ENCODE peak calls at places on chromosomes 1 and 21, in seven cellular contexts. One of them, this sample, is unnamed.

GRCh38 chr1:24902471-24902891 is 27.6 kb downstream of the RUNX3 start:
- DNase-seq in mesendoderm: no peak
- DNase-seq in H9: no peak
- DNase-seq in mesenchymal stem cell: no peak
- DNase-seq in IMR-90: no peak
- DNase-seq in H1: no peak
- DNase-seq in trophoblast cell: no peak
- DNase-seq in this sample: no peak

GRCh38 chr1:244137261-244137660 is 86.2 kb downstream of the ZBTB18 start:
- DNase-seq in mesendoderm: no peak
- DNase-seq in H9: no peak
- DNase-seq in mesenchymal stem cell: no peak
- DNase-seq in IMR-90: no peak
- DNase-seq in H1: no peak
- DNase-seq in trophoblast cell: no peak
- DNase-seq in this sample: no peak

GRCh38 chr1:50080904-50081586 is 27.7 kb upstream of the ELAVL4 start:
- DNase-seq in mesendoderm: peak; percentile 70
- DNase-seq in H9: no peak
- DNase-seq in mesenchymal stem cell: no peak
- DNase-seq in IMR-90: no peak
- DNase-seq in H1: peak; percentile 48
- DNase-seq in trophoblast cell: no peak
- DNase-seq in this sample: peak; percentile 8

GRCh38 chr1:234588402-234588801 is 21.6 kb downstream of the IRF2BP2 start:
- DNase-seq in mesendoderm: no peak
- DNase-seq in H9: no peak
- DNase-seq in mesenchymal stem cell: no peak
- DNase-seq in IMR-90: no peak
- DNase-seq in H1: no peak
- DNase-seq in trophoblast cell: no peak
- DNase-seq in this sample: no peak

GRCh38 chr1:114558548-114558947 is 22.9 kb downstream of the BCAS2 start:
- DNase-seq in mesendoderm: peak; percentile 27
- DNase-seq in H9: no peak
- DNase-seq in mesenchymal stem cell: peak; percentile 4
- DNase-seq in IMR-90: no peak
- DNase-seq in H1: no peak
- DNase-seq in trophoblast cell: no peak
- DNase-seq in this sample: no peak

GRCh38 chr1:59484090-59484489 is 187.2 kb downstream of the FGGY start:
- DNase-seq in mesendoderm: no peak
- DNase-seq in H9: no peak
- DNase-seq in mesenchymal stem cell: peak; percentile 86
- DNase-seq in IMR-90: peak; percentile 94
- DNase-seq in H1: no peak
- DNase-seq in trophoblast cell: peak; percentile 17
- DNase-seq in this sample: no peak

GRCh38 chr1:44854985-44855384 is 11.9 kb upstream of the PTCH2 start:
- DNase-seq in mesendoderm: no peak
- DNase-seq in H9: no peak
- DNase-seq in mesenchymal stem cell: no peak
- DNase-seq in IMR-90: no peak
- DNase-seq in H1: no peak
- DNase-seq in trophoblast cell: no peak
- DNase-seq in this sample: no peak

GRCh38 chr1:58903450-58904298 is 119.8 kb upstream of the JUN start:
- DNase-seq in mesendoderm: peak; percentile 88
- DNase-seq in H9: peak; percentile 65
- DNase-seq in mesenchymal stem cell: peak; percentile 93
- DNase-seq in IMR-90: peak; percentile 89
- DNase-seq in H1: peak; percentile 83
- DNase-seq in trophoblast cell: peak; percentile 85
- DNase-seq in this sample: peak; percentile 56

GRCh38 chr1:210677533-210677932 is 348.8 kb downstream of the HHAT start:
- DNase-seq in mesendoderm: no peak
- DNase-seq in H9: no peak
- DNase-seq in mesenchymal stem cell: no peak
- DNase-seq in IMR-90: no peak
- DNase-seq in H1: no peak
- DNase-seq in trophoblast cell: no peak
- DNase-seq in this sample: no peak

GRCh38 chr1:45583666-45584350 is at the start of gene NASP:
- DNase-seq in mesendoderm: peak; percentile 93
- DNase-seq in H9: peak; percentile 87
- DNase-seq in mesenchymal stem cell: peak; percentile 91
- DNase-seq in IMR-90: peak; percentile 68
- DNase-seq in H1: peak; percentile 97
- DNase-seq in trophoblast cell: peak; percentile 83
- DNase-seq in this sample: peak; percentile 92

GRCh38 chr1:117512728-117513321 is 93.0 kb upstream of the TENT5C start:
- DNase-seq in mesendoderm: no peak
- DNase-seq in H9: no peak
- DNase-seq in mesenchymal stem cell: peak; percentile 42
- DNase-seq in IMR-90: peak; percentile 40
- DNase-seq in H1: no peak
- DNase-seq in trophoblast cell: no peak
- DNase-seq in this sample: peak; percentile 4

GRCh38 chr1:39158330-39159086 is 46.0 kb upstream of the MACF1 start:
- DNase-seq in mesendoderm: peak; percentile 81
- DNase-seq in H9: peak; percentile 84
- DNase-seq in mesenchymal stem cell: peak; percentile 77
- DNase-seq in IMR-90: peak; percentile 74
- DNase-seq in H1: no peak
- DNase-seq in trophoblast cell: no peak
- DNase-seq in this sample: no peak

GRCh38 chr1:12525311-12526181 is 92.5 kb downstream of the DHRS3 start:
- DNase-seq in mesendoderm: no peak
- DNase-seq in H9: no peak
- DNase-seq in mesenchymal stem cell: no peak
- DNase-seq in IMR-90: no peak
- DNase-seq in H1: no peak
- DNase-seq in trophoblast cell: no peak
- DNase-seq in this sample: no peak

GRCh38 chr21:43881283-43881682 is 16.3 kb downstream of the AGPAT3 start:
- DNase-seq in mesendoderm: no peak
- DNase-seq in H9: no peak
- DNase-seq in mesenchymal stem cell: no peak
- DNase-seq in IMR-90: no peak
- DNase-seq in H1: no peak
- DNase-seq in trophoblast cell: no peak
- DNase-seq in this sample: no peak

GRCh38 chr1:102174259-102174863 is 177.6 kb upstream of the OLFM3 start:
- DNase-seq in mesendoderm: peak; percentile 63
- DNase-seq in H9: peak; percentile 44
- DNase-seq in mesenchymal stem cell: no peak
- DNase-seq in IMR-90: no peak
- DNase-seq in H1: peak; percentile 54
- DNase-seq in trophoblast cell: no peak
- DNase-seq in this sample: no peak

GRCh38 chr1:213669964-213670691 is 317.6 kb upstream of the PROX1 start:
- DNase-seq in mesendoderm: peak; percentile 35
- DNase-seq in H9: peak; percentile 96
- DNase-seq in mesenchymal stem cell: no peak
- DNase-seq in IMR-90: no peak
- DNase-seq in H1: peak; percentile 64
- DNase-seq in trophoblast cell: no peak
- DNase-seq in this sample: no peak

GRCh38 chr1:22197644-22198043 is 54.7 kb upstream of the WNT4 start:
- DNase-seq in mesendoderm: no peak
- DNase-seq in H9: no peak
- DNase-seq in mesenchymal stem cell: no peak
- DNase-seq in IMR-90: no peak
- DNase-seq in H1: no peak
- DNase-seq in trophoblast cell: no peak
- DNase-seq in this sample: no peak

GRCh38 chr21:16145479-16145878 is 415.7 kb downstream of the USP25 start:
- DNase-seq in mesendoderm: no peak
- DNase-seq in H9: no peak
- DNase-seq in mesenchymal stem cell: no peak
- DNase-seq in IMR-90: no peak
- DNase-seq in H1: no peak
- DNase-seq in trophoblast cell: no peak
- DNase-seq in this sample: no peak

GRCh38 chr1:42824481-42825057 is 7.4 kb upstream of the SVBP start:
- DNase-seq in mesendoderm: peak; percentile 12
- DNase-seq in H9: no peak
- DNase-seq in mesenchymal stem cell: no peak
- DNase-seq in IMR-90: no peak
- DNase-seq in H1: peak; percentile 33
- DNase-seq in trophoblast cell: no peak
- DNase-seq in this sample: no peak

GRCh38 chr1:94753171-94753972 is 66.8 kb upstream of the SLC44A3 start:
- DNase-seq in mesendoderm: no peak
- DNase-seq in H9: no peak
- DNase-seq in mesenchymal stem cell: peak; percentile 60
- DNase-seq in IMR-90: peak; percentile 21
- DNase-seq in H1: no peak
- DNase-seq in trophoblast cell: no peak
- DNase-seq in this sample: no peak

GRCh38 chr21:23452384-23453083 is 2154.7 kb downstream of the MRPL39 start:
- DNase-seq in mesendoderm: peak; percentile 90
- DNase-seq in H9: peak; percentile 81
- DNase-seq in mesenchymal stem cell: no peak
- DNase-seq in IMR-90: no peak
- DNase-seq in H1: peak; percentile 66
- DNase-seq in trophoblast cell: no peak
- DNase-seq in this sample: peak; percentile 23

GRCh38 chr1:171636141-171636540 is 14.1 kb downstream of the MYOCOS start:
- DNase-seq in mesendoderm: no peak
- DNase-seq in H9: peak; percentile 29
- DNase-seq in mesenchymal stem cell: no peak
- DNase-seq in IMR-90: no peak
- DNase-seq in H1: no peak
- DNase-seq in trophoblast cell: no peak
- DNase-seq in this sample: no peak
- H2BK120ac ChIP-seq in mesendoderm: no peak overlapping the region
- H2BK120ac ChIP-seq in H9: no peak overlapping the region
- H2BK120ac ChIP-seq in mesenchymal stem cell: no peak overlapping the region
- H2BK120ac ChIP-seq in IMR-90: no peak overlapping the region
- H2BK120ac ChIP-seq in H1: no peak overlapping the region
- H2BK120ac ChIP-seq in trophoblast cell: no peak overlapping the region
- H2BK120ac ChIP-seq in this sample: no peak overlapping the region

GRCh38 chr1:223815020-223815853 is 30.5 kb downstream of the TP53BP2 start:
- DNase-seq in mesendoderm: no peak
- DNase-seq in H9: no peak
- DNase-seq in mesenchymal stem cell: no peak
- DNase-seq in IMR-90: no peak
- DNase-seq in H1: no peak
- DNase-seq in trophoblast cell: no peak
- DNase-seq in this sample: no peak

GRCh38 chr1:223810586-223810985 is 35.2 kb downstream of the TP53BP2 start:
- DNase-seq in mesendoderm: no peak
- DNase-seq in H9: no peak
- DNase-seq in mesenchymal stem cell: no peak
- DNase-seq in IMR-90: no peak
- DNase-seq in H1: no peak
- DNase-seq in trophoblast cell: no peak
- DNase-seq in this sample: no peak

GRCh38 chr1:223815865-223816264 is 29.9 kb downstream of the TP53BP2 start:
- DNase-seq in mesendoderm: no peak
- DNase-seq in H9: no peak
- DNase-seq in mesenchymal stem cell: peak; percentile 18
- DNase-seq in IMR-90: peak; percentile 39
- DNase-seq in H1: no peak
- DNase-seq in trophoblast cell: peak; percentile 35
- DNase-seq in this sample: no peak

GRCh38 chr1:223811634-223812101 is 34.1 kb downstream of the TP53BP2 start:
- DNase-seq in mesendoderm: peak; percentile 45
- DNase-seq in H9: no peak
- DNase-seq in mesenchymal stem cell: peak; percentile 64
- DNase-seq in IMR-90: peak; percentile 49
- DNase-seq in H1: no peak
- DNase-seq in trophoblast cell: no peak
- DNase-seq in this sample: no peak

GRCh38 chr1:223813645-223814044 is 32.1 kb downstream of the TP53BP2 start:
- DNase-seq in mesendoderm: no peak
- DNase-seq in H9: no peak
- DNase-seq in mesenchymal stem cell: no peak
- DNase-seq in IMR-90: no peak
- DNase-seq in H1: no peak
- DNase-seq in trophoblast cell: no peak
- DNase-seq in this sample: no peak
- H2BK120ac ChIP-seq in mesendoderm: no peak overlapping the region
- H2BK120ac ChIP-seq in H9: no peak overlapping the region
- H2BK120ac ChIP-seq in mesenchymal stem cell: no peak overlapping the region
- H2BK120ac ChIP-seq in IMR-90: no peak overlapping the region
- H2BK120ac ChIP-seq in H1: no peak overlapping the region
- H2BK120ac ChIP-seq in trophoblast cell: no peak overlapping the region
- H2BK120ac ChIP-seq in this sample: no peak overlapping the region

GRCh38 chr1:169144941-169145626 is 38.6 kb downstream of the ATP1B1 start:
- DNase-seq in mesendoderm: no peak
- DNase-seq in H9: no peak
- DNase-seq in mesenchymal stem cell: no peak
- DNase-seq in IMR-90: no peak
- DNase-seq in H1: no peak
- DNase-seq in trophoblast cell: no peak
- DNase-seq in this sample: no peak
- H2BK120ac ChIP-seq in mesendoderm: no peak overlapping the region
- H2BK120ac ChIP-seq in H9: no peak overlapping the region
- H2BK120ac ChIP-seq in mesenchymal stem cell: no peak overlapping the region
- H2BK120ac ChIP-seq in IMR-90: no peak overlapping the region
- H2BK120ac ChIP-seq in H1: no peak overlapping the region
- H2BK120ac ChIP-seq in trophoblast cell: no peak overlapping the region
- H2BK120ac ChIP-seq in this sample: no peak overlapping the region

DNA sequence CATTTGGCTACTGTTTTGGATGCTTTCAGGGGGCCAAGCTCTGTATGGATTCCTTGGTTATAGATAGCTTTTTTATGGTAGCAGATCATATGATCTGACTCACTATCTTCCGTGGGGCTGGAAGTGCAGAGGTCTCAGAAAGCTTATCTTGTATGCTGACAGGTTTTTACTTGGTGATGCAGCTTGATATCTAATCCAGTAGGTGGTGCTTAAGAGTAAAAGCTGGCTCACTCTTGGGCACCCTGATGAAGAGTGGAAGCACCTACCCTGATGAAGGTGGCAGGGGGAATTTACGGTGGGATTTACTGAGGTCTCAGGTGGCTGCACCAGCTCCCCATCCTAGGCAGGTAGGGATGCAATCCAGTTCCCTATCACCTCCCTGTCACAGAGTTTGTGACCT is 151.2 kb downstream of the PTBP2 start:
- DNase-seq in mesendoderm: peak; percentile 41
- DNase-seq in H9: peak; percentile 28
- DNase-seq in mesenchymal stem cell: no peak
- DNase-seq in IMR-90: no peak
- DNase-seq in H1: no peak
- DNase-seq in trophoblast cell: no peak
- DNase-seq in this sample: no peak
- H2BK120ac ChIP-seq in mesendoderm: no peak overlapping the region
- H2BK120ac ChIP-seq in H9: no peak overlapping the region
- H2BK120ac ChIP-seq in mesenchymal stem cell: no peak overlapping the region
- H2BK120ac ChIP-seq in IMR-90: no peak overlapping the region
- H2BK120ac ChIP-seq in H1: no peak overlapping the region
- H2BK120ac ChIP-seq in trophoblast cell: no peak overlapping the region
- H2BK120ac ChIP-seq in this sample: no peak overlapping the region